ENCODE peak calls at places on chromosomes 1 and 21, in eight cellular contexts. Q, Z, M, H, K, X, C and V are unnamed samples.

GRCh38 chr21:41510500-41510899 is 2.5 kb upstream of the TMPRSS2 start:
- DNase-seq in K (no peak), C (peak), X (no peak), M (no peak), Z (no peak), H (no peak), Q (no peak), V (no peak)

GRCh38 chr1:231625975-231626534 is 535 bp upstream of the DISC1 start:
- DNase-seq in H (peak), Z (no peak), Q (no peak), C (no peak), K (no peak), M (no peak), X (no peak), V (no peak)

GRCh38 chr1:31980835-31981782 is 32.6 kb upstream of the KHDRBS1 start:
- DNase-seq in C (no peak), Q (no peak), M (no peak), H (no peak), K (no peak), Z (no peak), X (no peak), V (no peak)

GRCh38 chr1:153774036-153774435 is 1.2 kb upstream of the SLC27A3 start:
- DNase-seq in X (no peak), C (no peak), Z (no peak), M (no peak), H (no peak), Q (no peak), K (no peak), V (no peak)

GRCh38 chr21:23633447-23633846 is 1973.8 kb downstream of the MRPL39 start:
- DNase-seq in M (no peak), Z (no peak), Q (no peak), H (no peak), C (no peak), K (no peak), X (no peak), V (no peak)

GRCh38 chr21:32260130-32260529 is 18.7 kb downstream of the MIS18A start:
- DNase-seq in M (no peak), C (no peak), X (no peak), Z (no peak), H (no peak), Q (no peak), K (no peak), V (no peak)

GRCh38 chr1:11523261-11523660 is 44.3 kb downstream of the DISP3 start:
- DNase-seq in X (no peak), M (no peak), C (no peak), H (no peak), Z (no peak), Q (no peak), K (no peak), V (no peak)

GRCh38 chr1:53114090-53114489 is 28.3 kb downstream of the SLC1A7 start:
- DNase-seq in K (no peak), C (no peak), Q (no peak), H (no peak), Z (no peak), M (no peak), X (no peak), V (no peak)

GRCh38 chr1:151680812-151681211 is 35.8 kb downstream of the CELF3 start:
- DNase-seq in H (no peak), X (no peak), Q (no peak), C (no peak), Z (no peak), K (no peak), M (peak), V (peak)

GRCh38 chr1:67572594-67573221 is 112.3 kb upstream of the GADD45A start:
- DNase-seq in C (peak), X (no peak), Z (peak), M (peak), K (no peak), Q (no peak), H (no peak), V (peak)

GRCh38 chr1:17630048-17630830 is 90.7 kb downstream of the ARHGEF10L start:
- DNase-seq in C (no peak), H (no peak), K (no peak), M (no peak), X (peak), Q (no peak), Z (peak), V (no peak)

GRCh38 chr1:11873395-11873794 is 14.7 kb upstream of the NPPB start:
- DNase-seq in Q (no peak), Z (no peak), H (no peak), K (no peak), X (no peak), C (no peak), M (no peak), V (no peak)

GRCh38 chr1:165169729-165170128 is 186.8 kb downstream of the LMX1A start:
- DNase-seq in C (no peak), Q (no peak), Z (no peak), K (no peak), H (no peak), X (no peak), M (no peak), V (no peak)

DNA sequence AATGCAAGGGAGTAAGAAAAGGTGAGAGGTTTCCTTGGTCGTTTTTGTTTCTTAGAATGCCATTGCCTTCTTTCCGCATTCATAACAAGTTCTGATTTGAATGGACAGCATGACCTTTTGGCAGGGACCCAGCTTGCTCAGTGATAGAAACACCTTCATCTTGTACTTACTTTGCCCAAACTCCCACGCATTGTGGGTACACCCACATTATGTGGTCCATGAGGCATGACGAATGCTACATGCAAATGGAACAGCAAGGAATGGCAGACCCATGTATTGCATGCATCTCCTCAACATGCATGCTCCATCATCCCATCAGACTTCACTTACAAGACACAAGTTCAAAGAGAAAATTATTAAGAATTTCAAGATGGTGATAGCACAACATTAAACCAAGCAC is 102.8 kb downstream of the CDC7 start:
- DNase-seq in X (no peak), Z (no peak), H (no peak), M (no peak), C (no peak), K (no peak), Q (no peak), V (no peak)
- H3K27ac ChIP-seq in X (no peak), Z (no peak), H (no peak), M (no peak), C (no peak), K (no peak), Q (no peak), V (no peak)

GRCh38 chr1:13587256-13588030 is 3.8 kb downstream of the PDPN start:
- DNase-seq in H (no peak), M (peak), K (no peak), C (no peak), Z (no peak), X (no peak), Q (no peak), V (no peak)

GRCh38 chr1:13593511-13594131 is 10.0 kb downstream of the PDPN start:
- DNase-seq in K (no peak), C (peak), M (peak), Z (no peak), X (peak), Q (no peak), H (no peak), V (peak)

GRCh38 chr1:13589403-13589802 is 5.8 kb downstream of the PDPN start:
- DNase-seq in K (no peak), C (no peak), X (no peak), H (no peak), Z (no peak), Q (no peak), M (no peak), V (no peak)

GRCh38 chr1:13588946-13589345 is 5.3 kb downstream of the PDPN start:
- DNase-seq in H (no peak), C (no peak), X (no peak), Z (no peak), M (no peak), Q (no peak), K (no peak), V (no peak)

GRCh38 chr1:13590486-13590885 is 6.9 kb downstream of the PDPN start:
- DNase-seq in M (peak), X (no peak), Q (no peak), K (no peak), H (no peak), Z (no peak), C (no peak), V (no peak)
- H3K27ac ChIP-seq in M (no peak), X (no peak), Q (no peak), K (no peak), H (no peak), Z (no peak), C (no peak), V (peak)

GRCh38 chr1:66275083-66275482 is 258.9 kb upstream of the SGIP1 start:
- DNase-seq in Z (no peak), Q (peak), X (no peak), K (no peak), M (peak), H (no peak), C (no peak), V (no peak)
- H3K27ac ChIP-seq in Z (peak), Q (peak), X (no peak), K (peak), M (no peak), H (no peak), C (no peak), V (no peak)

GRCh38 chr1:46721204-46721603 is 2.3 kb upstream of the EFCAB14 start:
- DNase-seq in Q (no peak), K (no peak), H (no peak), X (no peak), Z (no peak), M (no peak), C (no peak), V (no peak)

GRCh38 chr1:46723901-46724300 is 5.0 kb upstream of the EFCAB14 start:
- DNase-seq in H (no peak), Q (no peak), M (no peak), Z (no peak), X (no peak), C (no peak), K (no peak), V (no peak)

GRCh38 chr1:46719689-46720088 is 775 bp upstream of the EFCAB14 start:
- DNase-seq in Z (no peak), Q (no peak), X (no peak), C (peak), M (peak), K (no peak), H (no peak), V (peak)

GRCh38 chr1:46718727-46719622 is at the start of gene EFCAB14:
- DNase-seq in H (peak), C (peak), K (peak), Q (peak), Z (peak), M (peak), X (peak), V (peak)

GRCh38 chr1:46721806-46722205 is 2.9 kb upstream of the EFCAB14 start:
- DNase-seq in Z (no peak), X (no peak), M (no peak), Q (no peak), K (no peak), H (no peak), C (no peak), V (no peak)
- H3K27ac ChIP-seq in Z (no peak), X (no peak), M (no peak), Q (no peak), K (no peak), H (no peak), C (no peak), V (no peak)

DNA sequence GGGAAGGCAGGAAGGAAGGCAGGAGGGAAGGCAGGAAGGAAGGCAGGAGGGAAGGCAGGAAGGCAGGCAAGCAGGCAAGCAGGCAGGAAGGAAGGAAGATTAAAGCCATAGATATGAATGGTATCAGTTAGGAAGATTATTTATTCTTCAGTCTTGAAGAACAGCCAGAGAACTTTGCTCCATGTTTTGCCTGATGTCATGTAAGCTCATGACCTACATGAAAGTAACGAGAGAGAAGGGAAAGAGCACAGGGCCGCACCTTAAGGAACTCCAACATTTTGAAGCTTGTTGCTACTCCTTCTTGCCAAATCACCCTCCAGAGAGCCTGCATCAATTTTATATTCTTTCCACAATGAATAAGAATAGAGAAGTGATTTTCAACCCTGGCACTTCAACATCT is 78.0 kb upstream of the EFHD2 start:
- DNase-seq in C (no peak), Q (no peak), Z (no peak), M (no peak), H (no peak), X (no peak), K (no peak), V (no peak)
- H3K27ac ChIP-seq in C (no peak), Q (no peak), Z (no peak), M (no peak), H (no peak), X (no peak), K (no peak), V (no peak)

GRCh38 chr1:9211291-9211811 is 23.2 kb upstream of the H6PD start:
- DNase-seq in Z (no peak), Q (no peak), C (no peak), M (no peak), H (no peak), K (no peak), X (no peak), V (no peak)
- H3K27ac ChIP-seq in Z (no peak), Q (no peak), C (no peak), M (no peak), H (no peak), K (no peak), X (no peak), V (no peak)

GRCh38 chr1:208240698-208241355 is 3.4 kb downstream of the PLXNA2 start:
- DNase-seq in X (no peak), C (no peak), Q (no peak), H (no peak), Z (no peak), M (no peak), K (no peak), V (no peak)

GRCh38 chr1:208242186-208242585 is 2.0 kb downstream of the PLXNA2 start:
- DNase-seq in C (no peak), M (no peak), Z (no peak), X (no peak), H (no peak), Q (no peak), K (no peak), V (no peak)

GRCh38 chr1:208238710-208239517 is 5.3 kb downstream of the PLXNA2 start:
- DNase-seq in X (peak), Z (no peak), C (no peak), Q (no peak), H (no peak), M (peak), K (no peak), V (peak)

GRCh38 chr1:208241541-208241940 is 2.6 kb downstream of the PLXNA2 start:
- DNase-seq in C (no peak), K (no peak), H (no peak), M (no peak), Z (no peak), Q (no peak), X (peak), V (no peak)

GRCh38 chr1:208239518-208240381 is 4.4 kb downstream of the PLXNA2 start:
- DNase-seq in H (no peak), M (no peak), C (peak), Q (no peak), K (no peak), X (peak), Z (no peak), V (no peak)
- H3K27ac ChIP-seq in H (no peak), M (no peak), C (peak), Q (no peak), K (peak), X (no peak), Z (peak), V (peak)

DNA sequence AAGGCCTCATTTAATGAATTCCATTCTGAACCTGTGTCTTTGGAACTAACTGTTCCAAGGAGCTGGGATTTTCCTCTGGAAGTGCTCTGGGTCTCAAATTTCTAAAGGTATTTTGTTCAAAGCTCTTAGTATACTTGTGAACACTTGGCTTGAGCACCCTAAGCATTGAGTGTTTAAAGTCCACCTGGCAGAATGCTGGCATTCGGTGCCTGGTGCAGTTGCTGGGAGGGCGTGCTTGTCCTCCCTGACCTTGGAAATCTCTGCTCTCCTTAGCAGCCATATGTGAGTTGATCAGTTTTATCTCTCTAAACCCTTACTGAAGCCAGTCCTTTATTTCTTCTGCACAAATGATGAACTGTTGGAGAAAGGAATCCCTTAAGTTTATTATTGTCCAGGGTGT is 3.0 kb downstream of the MTARC2 start:
- DNase-seq in X (no peak), Z (no peak), K (no peak), M (no peak), C (peak), H (no peak), Q (no peak), V (no peak)
- H3K27ac ChIP-seq in X (no peak), Z (peak), K (no peak), M (no peak), C (peak), H (no peak), Q (no peak), V (no peak)

DNA sequence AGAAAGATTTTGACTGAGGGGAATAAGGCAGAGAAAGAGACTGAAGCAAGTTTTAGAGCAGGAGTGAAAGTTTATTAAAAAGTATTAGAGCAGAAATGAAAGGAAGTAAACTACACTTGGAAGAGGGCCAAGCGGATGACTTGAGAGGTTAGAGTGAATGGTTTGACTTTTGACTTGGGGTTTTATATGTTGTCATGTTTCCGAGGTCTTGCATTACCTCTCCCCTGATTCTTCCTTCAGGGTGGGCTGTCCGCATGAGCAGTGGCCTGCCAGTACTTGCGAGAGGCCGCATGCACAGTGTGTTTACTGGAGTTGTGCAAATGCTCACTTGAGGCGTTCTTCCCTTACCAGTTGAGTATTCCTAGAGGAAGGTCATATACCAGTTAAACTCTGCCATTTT is 13.0 kb upstream of the DENND2D start:
- DNase-seq in H (no peak), X (no peak), M (no peak), Q (no peak), C (no peak), Z (no peak), K (no peak), V (no peak)
- H3K27ac ChIP-seq in H (no peak), X (no peak), M (no peak), Q (peak), C (no peak), Z (no peak), K (no peak), V (no peak)

GRCh38 chr1:3905266-3905952 is 5.3 kb upstream of the C1orf174 start:
- DNase-seq in Z (no peak), Q (no peak), X (no peak), K (no peak), C (peak), H (no peak), M (no peak), V (no peak)
- H3K27ac ChIP-seq in Z (no peak), Q (no peak), X (no peak), K (no peak), C (no peak), H (no peak), M (no peak), V (no peak)